ENCODE peak calls at places on chromosomes 11 and 22, in five cellular contexts. Z is H9, U is neuronal stem cell, F is mesenchymal stem cell, H is IMR-90. V is an unnamed sample.

GRCh38 chr11:61951484-61952135 is 1.5 kb downstream of the BEST1 start:
- DNase-seq in F (no peak), Z (no peak), U (no peak), H (no peak), V (no peak)

GRCh38 chr11:35143509-35144102 is 4.6 kb downstream of the CD44 start:
- DNase-seq in H (no peak), U (no peak), F (peak), Z (no peak), V (no peak)

GRCh38 chr22:46619240-46619829 is 851 bp upstream of the GRAMD4 start:
- DNase-seq in H (no peak), F (no peak), Z (no peak), U (no peak), V (no peak)

GRCh38 chr22:40415531-40416266 is 45.3 kb downstream of the SGSM3 start:
- DNase-seq in U (no peak), H (peak), Z (no peak), F (no peak), V (no peak)

GRCh38 chr11:119671561-119672015 is 57.4 kb downstream of the NECTIN1 start:
- DNase-seq in F (peak), H (peak), Z (no peak), U (no peak), V (no peak)

GRCh38 chr11:65546217-65546958 is 11.8 kb downstream of the LTBP3 start:
- DNase-seq in H (no peak), Z (peak), F (peak), U (peak), V (peak)

GRCh38 chr11:8652140-8652539 is 30.3 kb downstream of the TRIM66 start:
- DNase-seq in Z (no peak), F (peak), U (no peak), H (peak), V (no peak)

GRCh38 chr11:17256512-17256911 is 20.0 kb upstream of the NUCB2 start:
- DNase-seq in Z (no peak), F (peak), H (peak), U (no peak), V (peak)

GRCh38 chr11:64268687-64269379 is 15.6 kb downstream of the BAD start:
- DNase-seq in U (no peak), Z (peak), F (peak), H (peak), V (peak)

GRCh38 chr22:38034278-38034882 is 22.8 kb upstream of the PICK1 start:
- DNase-seq in U (peak), H (peak), Z (peak), F (peak), V (peak)

GRCh38 chr11:115674831-115675230 is 170.6 kb upstream of the CADM1 start:
- DNase-seq in H (no peak), Z (no peak), U (no peak), F (no peak), V (no peak)

GRCh38 chr11:75603791-75604736 is 42.0 kb downstream of the SERPINH1 start:
- DNase-seq in U (no peak), F (peak), Z (no peak), H (peak), V (no peak)

GRCh38 chr11:14969922-14970323 is 2.2 kb downstream of the CALCA start:
- DNase-seq in U (peak), F (peak), H (peak), Z (peak), V (peak)

GRCh38 chr22:19429950-19430889 is 1.3 kb downstream of the HIRA start:
- DNase-seq in H (peak), F (peak), Z (no peak), U (no peak), V (no peak)

GRCh38 chr11:73983764-73984543 is 1.3 kb upstream of the UCP2 start:
- DNase-seq in Z (no peak), U (no peak), F (no peak), H (no peak), V (no peak)

GRCh38 chr11:73980001-73980960 is 2.4 kb downstream of the UCP2 start:
- DNase-seq in Z (peak), H (peak), U (no peak), F (peak), V (no peak)

GRCh38 chr11:73981051-73981805 is 1.4 kb downstream of the UCP2 start:
- DNase-seq in Z (no peak), H (no peak), F (no peak), U (no peak), V (no peak)

GRCh38 chr11:73982595-73982989 is at the start of gene UCP2:
- DNase-seq in H (peak), U (no peak), Z (peak), F (peak), V (peak)

DNA sequence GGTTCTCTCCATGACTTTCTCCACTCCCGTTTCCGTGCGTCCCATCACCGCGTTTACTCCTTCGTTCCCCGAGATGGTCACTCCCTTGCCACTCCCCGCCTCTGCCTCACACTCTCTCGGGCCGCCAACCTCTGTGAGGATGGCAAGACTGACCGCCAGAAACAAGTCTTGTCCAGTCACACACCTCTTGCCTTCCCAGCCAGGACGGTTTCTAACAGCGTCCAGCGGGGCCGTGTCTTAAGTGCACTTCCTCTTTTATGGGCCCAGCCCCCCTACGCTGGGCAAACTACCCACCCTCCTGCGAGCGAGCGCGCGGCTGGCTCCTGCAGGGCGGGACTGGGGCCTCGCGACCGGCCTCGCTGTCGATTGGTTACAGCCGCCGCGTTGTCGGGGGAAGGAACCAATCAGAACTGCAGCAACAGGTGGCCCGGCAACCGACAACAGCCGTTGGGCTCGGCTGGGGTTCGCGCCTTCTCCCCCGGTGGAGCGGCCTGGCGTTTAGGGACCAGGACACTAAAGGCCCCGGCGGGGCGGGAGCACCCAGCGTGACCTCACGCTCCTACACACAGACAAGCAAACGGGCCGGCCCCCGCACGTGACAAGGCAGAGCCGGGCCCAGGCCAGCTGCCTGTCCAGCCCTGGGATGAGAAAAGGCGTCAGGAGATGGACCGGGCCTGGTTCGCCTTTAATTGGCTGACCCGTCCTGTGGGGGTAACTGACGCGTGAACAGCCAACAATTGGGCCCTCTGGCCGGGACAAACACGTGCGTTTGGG is 534 bp upstream of the UCP2 start:
- DNase-seq in Z (peak), H (peak), F (peak), U (peak), V (peak)
- H3K14ac ChIP-seq in Z (peak), H (peak), F (peak), U (peak), V (peak)

GRCh38 chr11:58268142-58268541 is at the start of gene OR10W1:
- DNase-seq in Z (no peak), U (no peak), F (no peak), H (no peak), V (no peak)
- H3K14ac ChIP-seq in Z (no peak), U (peak), F (no peak), H (no peak), V (no peak)

GRCh38 chr11:10808553-10809372 is at the start of gene EIF4G2:
- DNase-seq in H (peak), Z (peak), U (peak), F (peak), V (peak)
- H3K14ac ChIP-seq in H (peak), Z (peak), U (peak), F (peak), V (peak)

GRCh38 chr22:35401863-35402262 is 1.9 kb downstream of the MCM5 start:
- DNase-seq in U (no peak), F (no peak), H (no peak), Z (no peak), V (no peak)

GRCh38 chr22:35399114-35399677 is 744 bp upstream of the MCM5 start:
- DNase-seq in H (no peak), Z (peak), U (no peak), F (no peak), V (no peak)

GRCh38 chr22:35399678-35400334 is at the start of gene MCM5:
- DNase-seq in F (peak), U (peak), H (peak), Z (peak), V (peak)

GRCh38 chr22:35398574-35398973 is 1.4 kb upstream of the MCM5 start:
- DNase-seq in U (no peak), F (no peak), H (no peak), Z (no peak), V (no peak)

GRCh38 chr22:35400335-35400680 is 368 bp downstream of the MCM5 start:
- DNase-seq in H (no peak), U (no peak), F (no peak), Z (no peak), V (no peak)
- H3K14ac ChIP-seq in H (no peak), U (peak), F (peak), Z (peak), V (peak)

GRCh38 chr22:49136816-49137180 is 690.9 kb downstream of the BRD1 start:
- DNase-seq in Z (no peak), U (no peak), H (no peak), F (no peak), V (no peak)

GRCh38 chr22:49132009-49132408 is 695.7 kb downstream of the BRD1 start:
- DNase-seq in F (no peak), U (no peak), H (no peak), Z (no peak), V (no peak)

GRCh38 chr22:49136041-49136815 is 691.4 kb downstream of the BRD1 start:
- DNase-seq in H (no peak), F (no peak), U (no peak), Z (no peak), V (no peak)

GRCh38 chr22:49134076-49134475 is 693.6 kb downstream of the BRD1 start:
- DNase-seq in Z (no peak), F (no peak), U (no peak), H (no peak), V (no peak)

DNA sequence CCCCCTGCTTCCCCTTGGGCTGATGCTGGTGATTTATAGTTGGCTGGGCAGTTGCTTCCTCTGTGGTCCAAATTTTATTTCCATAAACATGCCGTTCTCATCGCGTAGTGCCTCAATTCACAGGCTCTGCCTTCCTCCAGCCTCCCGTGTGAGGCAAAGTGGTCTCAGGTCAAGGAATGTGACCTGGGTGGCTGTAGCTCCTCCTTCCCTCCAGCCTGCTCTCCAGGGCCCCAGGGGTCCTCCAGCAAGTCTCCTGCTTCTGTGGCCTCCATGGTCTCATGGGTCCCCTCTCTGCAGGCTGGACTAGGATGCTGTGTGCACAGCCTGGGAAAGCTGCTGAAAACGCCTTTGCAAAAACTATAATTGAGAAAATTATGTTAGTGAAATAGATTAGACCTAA is 694.1 kb downstream of the BRD1 start:
- DNase-seq in U (no peak), Z (no peak), H (no peak), F (no peak), V (no peak)
- H3K14ac ChIP-seq in U (no peak), Z (no peak), H (no peak), F (no peak), V (no peak)

GRCh38 chr11:47506363-47506762 is 46.6 kb downstream of the CELF1 start:
- DNase-seq in U (no peak), H (peak), Z (no peak), F (no peak), V (no peak)
- H3K14ac ChIP-seq in U (no peak), H (no peak), Z (no peak), F (no peak), V (no peak)

DNA sequence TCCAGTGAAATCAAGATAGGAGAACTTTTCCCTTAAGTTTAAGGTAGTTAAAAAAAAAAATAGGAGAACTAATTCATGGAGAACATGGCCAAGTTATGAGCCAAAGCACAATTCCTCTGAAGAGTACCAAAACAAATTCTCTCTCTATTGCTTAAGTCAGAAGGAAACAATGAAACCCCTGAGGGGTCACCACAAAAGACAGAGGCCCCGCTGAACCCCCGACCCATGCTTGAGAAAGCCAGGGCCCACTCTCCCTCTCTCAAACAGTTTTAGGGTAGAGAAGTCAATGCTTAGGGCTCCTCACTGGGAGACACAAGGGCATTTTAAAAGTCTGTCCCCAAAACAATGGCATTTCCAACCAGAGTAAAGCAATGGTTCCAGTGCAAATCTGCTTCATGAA is 26.9 kb downstream of the PPP2R1B start:
- DNase-seq in F (no peak), H (no peak), U (no peak), Z (no peak), V (no peak)
- H3K14ac ChIP-seq in F (no peak), H (no peak), U (no peak), Z (no peak), V (no peak)

V was measured in trophoblast cell.